ENCODE peak calls at places on chromosomes 13 and 19, in four cellular contexts. I is H9, F is H1, J is mesendoderm. U is an unnamed sample.

GRCh38 chr13:34675626-34676025 is 266.4 kb upstream of the NBEA start:
- DNase-seq in F (no peak), I (no peak), J (no peak), U (no peak)

GRCh38 chr13:35475960-35476943 is at the start of gene MAB21L1:
- DNase-seq in I (no peak), F (no peak), J (peak; percentile 59), U (peak; percentile 2)

GRCh38 chr19:49133621-49134454 is 14.5 kb downstream of the PPFIA3 start:
- DNase-seq in I (peak; percentile 90), F (no peak), J (peak; percentile 48), U (peak; percentile 36)

GRCh38 chr19:611506-611869 is 21.8 kb downstream of the HCN2 start:
- DNase-seq in I (no peak), J (no peak), F (no peak), U (no peak)

GRCh38 chr13:60836821-60837220 is 439.8 kb downstream of the TDRD3 start:
- DNase-seq in I (no peak), F (no peak), J (no peak), U (no peak)

GRCh38 chr13:42369071-42369795 is 97.3 kb downstream of the AKAP11 start:
- DNase-seq in J (no peak), I (no peak), F (no peak), U (no peak)

GRCh38 chr13:59562924-59563323 is 600.8 kb downstream of the DIAPH3 start:
- DNase-seq in F (no peak), J (no peak), I (no peak), U (no peak)

GRCh38 chr13:41658057-41658642 is 200.8 kb downstream of the RGCC start:
- DNase-seq in J (no peak), I (no peak), F (no peak), U (no peak)

GRCh38 chr19:12647490-12648071 is 19.0 kb downstream of the MAN2B1 start:
- DNase-seq in I (peak; percentile 92), F (peak; percentile 80), J (peak; percentile 41), U (peak; percentile 68)

GRCh38 chr13:75963318-75963717 is 327.2 kb downstream of the LMO7 start:
- DNase-seq in J (peak; percentile 19), I (no peak), F (no peak), U (no peak)

GRCh38 chr19:12665281-12665573 is 1.3 kb downstream of the MAN2B1 start:
- DNase-seq in F (no peak), J (no peak), I (no peak), U (peak; percentile 26)

GRCh38 chr13:105273665-105274222 is 1261.7 kb downstream of the EFNB2 start:
- DNase-seq in I (no peak), F (no peak), J (no peak), U (no peak)

GRCh38 chr13:74129500-74130144 is 4.6 kb downstream of the KLF12 start:
- DNase-seq in F (no peak), J (no peak), I (no peak), U (no peak)

GRCh38 chr19:41554902-41555301 is 21.1 kb upstream of the CEACAM21 start:
- DNase-seq in J (no peak), F (no peak), I (no peak), U (no peak)

GRCh38 chr13:63843766-63844699 is 2428.4 kb upstream of the PCDH20 start:
- DNase-seq in J (no peak), I (no peak), F (no peak), U (no peak)

GRCh38 chr13:52846567-52847321 is 1.7 kb downstream of the PCDH8 start:
- DNase-seq in F (no peak), J (peak; percentile 85), I (peak; percentile 90), U (no peak)

DNA sequence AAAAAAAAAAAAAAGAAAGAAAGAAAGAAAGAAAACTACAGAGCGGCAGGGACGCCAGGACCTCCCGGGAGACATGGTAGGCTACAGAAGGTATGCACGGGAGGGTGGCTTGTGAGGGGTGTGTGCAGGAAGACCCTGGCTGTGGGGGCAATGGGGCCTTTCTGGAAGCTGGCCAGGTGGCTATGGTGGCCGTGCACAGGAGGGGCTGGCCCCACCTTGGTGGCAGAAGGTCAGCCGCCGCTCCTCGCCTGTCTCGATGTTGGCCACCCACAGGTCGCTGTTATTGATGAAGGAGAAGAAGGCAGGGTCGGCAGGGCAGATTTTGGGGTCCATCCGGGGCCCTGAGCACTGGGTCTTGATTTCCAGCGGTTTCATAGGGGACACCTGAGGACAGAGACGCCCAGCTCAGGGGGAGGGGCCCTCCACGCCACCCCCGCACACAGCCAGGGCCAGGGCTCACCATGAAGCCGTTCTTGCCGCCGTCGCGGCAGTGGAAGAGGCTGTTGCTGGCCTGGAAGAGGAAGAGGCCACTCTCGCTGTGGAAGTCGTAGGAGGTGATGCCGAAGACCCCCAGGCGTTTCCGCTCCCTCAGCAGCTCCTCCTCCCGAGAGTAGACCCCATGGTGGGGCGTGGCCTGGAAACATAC is 19.8 kb downstream of the DPP9 start:
- DNase-seq in I (no peak), F (no peak), J (no peak), U (no peak)
- H3K79me1 ChIP-seq in I (no peaks in the 10 kb centered on the region), F (no peaks in the 10 kb centered on the region), J (no peaks in the 10 kb centered on the region), U (no peaks in the 10 kb centered on the region)

DNA sequence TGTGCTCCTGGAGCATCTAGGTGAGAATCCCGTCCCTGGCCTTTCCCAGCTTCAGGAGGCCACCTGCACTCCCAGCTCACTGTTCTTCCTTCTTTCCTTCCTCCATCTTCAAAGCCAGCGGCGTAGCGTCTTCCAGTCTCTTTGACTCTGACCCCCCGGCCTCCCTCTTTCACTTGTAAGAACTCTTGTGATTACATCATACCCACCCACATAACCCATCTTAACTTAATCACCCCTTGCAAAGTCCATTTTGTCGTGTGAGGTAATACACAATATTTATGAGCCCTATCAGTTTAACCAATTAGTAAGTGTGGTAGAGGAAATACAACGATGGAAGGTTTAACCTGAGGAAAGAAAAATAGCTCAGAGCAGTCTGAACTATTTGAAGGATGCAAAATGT is 4.6 kb upstream of the CDC16 start:
- DNase-seq in I (peak; percentile 44), J (peak; percentile 58), F (no peak), U (no peak)
- H3K23ac ChIP-seq in I (no peak overlapping the region), J (no peak overlapping the region), F (no peak overlapping the region), U (no peak overlapping the region)

DNA sequence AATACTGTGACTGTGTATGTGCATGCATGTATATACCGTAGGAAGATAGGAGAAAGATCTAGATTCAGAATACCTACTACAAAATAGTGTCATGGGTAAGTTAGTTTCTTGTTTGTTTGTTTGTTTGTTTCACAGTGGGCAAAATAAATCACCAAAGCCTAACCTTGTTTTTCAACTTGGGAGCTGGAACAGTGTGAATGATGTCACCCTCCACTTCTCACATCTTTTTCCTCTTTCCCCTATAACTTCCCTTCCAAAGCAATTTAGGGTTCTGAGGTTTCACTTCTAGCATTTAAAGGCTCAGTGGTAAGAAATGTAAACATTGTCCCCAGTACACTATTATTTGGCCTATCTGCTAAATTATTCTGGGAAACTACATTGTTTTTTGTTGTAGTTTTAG is 5.4 kb downstream of the KCTD4 start:
- DNase-seq in F (no peak), I (no peak), J (peak; percentile 49), U (no peak)
- H3K79me2 ChIP-seq in F (no peaks in the 10 kb centered on the region), I (no peaks in the 10 kb centered on the region), J (no peaks in the 10 kb centered on the region), U (no peaks in the 10 kb centered on the region)

GRCh38 chr19:45140533-45140932 is 20.2 kb downstream of the NKPD1 start:
- DNase-seq in F (no peak), I (no peak), J (no peak), U (no peak)
- H3K79me1 ChIP-seq in F (peaks cover 12% of the 10 kb centered on the region), I (no peaks in the 10 kb centered on the region), J (no peaks in the 10 kb centered on the region), U (no peaks in the 10 kb centered on the region)

DNA sequence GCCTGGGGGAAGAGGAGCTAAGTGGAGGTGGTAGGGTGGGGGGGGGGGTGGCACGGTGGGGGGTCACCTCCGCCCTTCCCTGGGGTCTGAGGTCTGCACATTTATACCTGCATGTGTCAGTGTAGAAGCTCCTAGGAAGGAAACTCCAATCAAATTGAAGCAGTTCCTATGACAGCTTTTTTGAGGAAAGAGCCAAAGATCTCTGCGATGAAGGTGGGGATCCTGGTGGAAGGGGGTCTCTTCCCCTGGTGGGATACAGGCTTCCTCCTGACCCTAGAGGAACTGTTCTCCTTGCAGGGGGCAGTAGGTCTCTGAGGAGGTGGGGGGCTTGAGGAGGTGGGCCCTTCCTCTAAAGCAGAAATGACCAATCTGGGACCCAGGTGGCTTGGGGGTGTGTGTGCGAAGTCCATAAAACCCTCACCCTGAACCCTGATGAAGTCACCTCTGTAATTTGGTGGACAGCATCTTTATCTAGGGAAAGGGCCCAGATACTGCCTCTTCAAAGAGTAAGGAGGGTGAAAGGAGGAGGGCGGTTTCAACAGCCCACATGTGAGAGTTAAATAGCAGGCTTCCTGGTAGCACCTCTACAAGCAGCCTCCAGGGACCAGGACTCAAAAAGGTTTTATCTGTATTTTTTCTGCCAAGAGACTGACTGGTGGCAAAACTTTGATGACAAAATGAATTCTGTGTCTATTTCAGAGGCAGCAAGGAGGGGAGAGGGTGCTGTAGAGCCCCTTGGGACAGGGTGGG is 12.9 kb downstream of the RANBP3 start:
- DNase-seq in J (no peak), I (no peak), F (no peak), U (no peak)
- H3K23ac ChIP-seq in J (no peak overlapping the region), I (no peak overlapping the region), F (no peak overlapping the region), U (no peak overlapping the region)

GRCh38 chr13:98274921-98275487 is 97.9 kb upstream of the RNF113B start:
- DNase-seq in F (no peak), J (no peak), I (no peak), U (no peak)
- H3K79me2 ChIP-seq in F (peaks cover 5% of the 10 kb centered on the region), J (peaks cover 17% of the 10 kb centered on the region), I (peaks cover 5% of the 10 kb centered on the region), U (no peaks in the 10 kb centered on the region)

GRCh38 chr19:18856385-18857126 is 24.8 kb downstream of the UPF1 start:
- DNase-seq in I (no peak), F (no peak), J (peak; percentile 43), U (no peak)
- H3K79me1 ChIP-seq in I (no peaks in the 10 kb centered on the region), F (no peaks in the 10 kb centered on the region), J (no peaks in the 10 kb centered on the region), U (peaks cover under 1% of the 10 kb centered on the region)

DNA sequence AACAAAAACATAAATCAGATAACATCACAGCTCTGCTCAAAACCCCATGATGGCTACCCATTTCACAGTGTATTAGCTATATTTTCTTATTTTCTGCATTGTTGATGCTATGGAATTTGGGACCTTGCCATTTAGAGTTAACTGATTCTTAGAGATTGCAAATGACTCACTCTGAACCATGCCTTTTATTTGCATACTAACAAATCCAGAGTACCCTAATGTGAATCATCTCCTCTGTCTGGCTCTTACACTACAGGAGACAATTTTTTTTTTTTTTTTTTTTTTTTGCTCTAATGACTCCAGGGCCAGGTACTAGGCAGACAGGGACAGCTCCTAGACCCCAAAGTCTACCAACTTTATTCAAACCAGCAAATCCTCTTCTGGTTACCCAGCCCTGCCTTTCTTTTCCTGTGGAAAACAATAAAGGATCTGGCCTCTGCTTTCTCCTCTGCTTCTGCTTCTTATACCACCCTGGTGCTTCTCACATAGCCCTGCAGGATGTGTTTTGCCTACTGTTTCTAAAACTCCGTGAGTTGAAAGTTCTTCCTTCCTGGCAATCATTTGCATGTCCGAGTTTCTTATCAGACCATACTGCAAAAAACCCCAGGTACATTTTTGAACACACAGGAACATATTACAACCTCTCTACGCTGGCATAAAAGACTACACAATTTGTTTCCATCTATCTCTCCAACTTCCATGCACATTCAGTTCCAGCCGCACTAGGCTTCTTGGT is 10.6 kb upstream of the ZNF460 start:
- DNase-seq in I (no peak), J (no peak), F (no peak), U (no peak)
- H3K23ac ChIP-seq in I (no peak overlapping the region), J (no peak overlapping the region), F (no peak overlapping the region), U (no peak overlapping the region)

GRCh38 chr19:23917856-23918255 is 3.2 kb downstream of the ZNF726 start:
- DNase-seq in F (no peak), I (no peak), J (peak; percentile 22), U (peak; percentile 56)
- H3K79me2 ChIP-seq in F (no peaks in the 10 kb centered on the region), I (no peaks in the 10 kb centered on the region), J (no peaks in the 10 kb centered on the region), U (peaks cover 2% of the 10 kb centered on the region)

DNA sequence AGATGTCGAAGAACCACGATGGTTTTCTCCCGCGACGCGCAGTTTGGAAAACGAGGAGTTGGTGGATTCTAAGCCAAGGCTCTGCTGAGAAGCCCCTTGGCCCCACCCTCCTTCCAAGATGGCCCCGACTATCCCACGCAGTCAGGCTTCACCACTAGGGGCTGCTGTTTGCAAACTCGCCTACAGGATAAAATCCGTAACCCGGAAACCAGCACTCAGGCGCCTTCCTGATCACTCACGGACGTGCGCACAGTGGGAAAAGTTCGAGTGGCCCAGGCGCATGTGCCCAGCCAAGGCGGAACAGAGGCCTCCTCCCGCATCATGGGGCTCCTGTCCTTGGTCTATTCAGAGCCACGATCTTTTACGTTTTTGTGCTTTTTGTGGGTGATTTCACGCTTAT is 19.2 kb upstream of the UQCR11 start:
- DNase-seq in J (peak; percentile 84), I (peak; percentile 86), F (peak; percentile 49), U (peak; percentile 79)
- H3K79me1 ChIP-seq in J (peaks cover 4% of the 10 kb centered on the region), I (peaks cover 4% of the 10 kb centered on the region), F (peaks cover 5% of the 10 kb centered on the region), U (no peaks in the 10 kb centered on the region)

U was measured in trophoblast cell.